ENCODE peak calls at places on chromosomes 3 and 15, in four cellular contexts. One of them, this sample, is unnamed.

GRCh38 chr3:55177749-55178148 is 249.9 kb upstream of the LRTM1 start:
- DNase-seq in pancreas: no peak
- DNase-seq in NT2/D1: no peak
- DNase-seq in heart right ventricle: no peak
- DNase-seq in this sample: peak; percentile 52

GRCh38 chr3:166123088-166123487 is 285.9 kb upstream of the BCHE start:
- DNase-seq in pancreas: no peak
- DNase-seq in NT2/D1: no peak
- DNase-seq in heart right ventricle: no peak
- DNase-seq in this sample: no peak

GRCh38 chr3:11391930-11392688 is 119.9 kb downstream of the ATG7 start:
- DNase-seq in pancreas: no peak
- DNase-seq in NT2/D1: no peak
- DNase-seq in heart right ventricle: no peak
- DNase-seq in this sample: no peak

GRCh38 chr3:147120029-147120428 is 286.3 kb downstream of the ZIC4 start:
- DNase-seq in pancreas: no peak
- DNase-seq in NT2/D1: no peak
- DNase-seq in heart right ventricle: no peak
- DNase-seq in this sample: no peak

GRCh38 chr15:81098349-81098748 is 35.7 kb upstream of the CFAP161 start:
- DNase-seq in pancreas: no peak
- DNase-seq in NT2/D1: no peak
- DNase-seq in heart right ventricle: no peak
- DNase-seq in this sample: no peak

GRCh38 chr3:1616715-1617114 is 482.0 kb upstream of the CNTN4 start:
- DNase-seq in pancreas: no peak
- DNase-seq in NT2/D1: no peak
- DNase-seq in heart right ventricle: no peak
- DNase-seq in this sample: no peak

GRCh38 chr3:131283862-131284261 is 97.7 kb upstream of the NUDT16 start:
- DNase-seq in pancreas: peak; percentile 38
- DNase-seq in NT2/D1: no peak
- DNase-seq in heart right ventricle: no peak
- DNase-seq in this sample: peak; percentile 89

GRCh38 chr3:194261581-194262063 is 89.5 kb downstream of the CPN2 start:
- DNase-seq in pancreas: no peak
- DNase-seq in NT2/D1: no peak
- DNase-seq in heart right ventricle: no peak
- DNase-seq in this sample: no peak

GRCh38 chr3:53473422-53473821 is 21.0 kb upstream of the CACNA1D start:
- DNase-seq in pancreas: no peak
- DNase-seq in NT2/D1: no peak
- DNase-seq in heart right ventricle: no peak
- DNase-seq in this sample: no peak
- H3K4me3 ChIP-seq in pancreas: no peak overlapping the region
- H3K4me3 ChIP-seq in NT2/D1: no peak overlapping the region
- H3K4me3 ChIP-seq in heart right ventricle: no peak overlapping the region
- H3K4me3 ChIP-seq in this sample: no peak overlapping the region

DNA sequence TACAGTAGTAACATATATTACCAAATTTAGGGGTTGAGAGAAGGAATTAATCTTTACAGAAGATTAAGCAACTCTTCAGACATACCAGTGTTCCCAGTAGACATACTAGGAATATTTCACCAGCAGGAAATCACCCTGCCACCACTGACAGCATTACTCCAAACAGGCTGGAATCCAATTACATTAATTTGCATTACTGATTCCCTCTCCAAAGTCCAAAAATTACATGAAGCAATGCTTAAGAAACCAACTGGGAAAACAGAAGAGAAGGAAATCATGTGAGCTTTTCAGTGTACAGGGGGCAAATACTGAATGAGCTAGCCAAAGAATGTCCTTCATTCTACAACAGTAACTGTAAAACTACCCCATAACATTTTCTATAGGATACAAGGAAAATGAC is 72.8 kb downstream of the INO80 start:
- DNase-seq in pancreas: no peak
- DNase-seq in NT2/D1: no peak
- DNase-seq in heart right ventricle: no peak
- DNase-seq in this sample: no peak
- H3K36me3 ChIP-seq in pancreas: peaks cover 6% of the 10 kb centered on the region
- H3K36me3 ChIP-seq in NT2/D1: peaks cover 59% of the 10 kb centered on the region
- H3K36me3 ChIP-seq in heart right ventricle: peaks cover 99% of the 10 kb centered on the region
- H3K36me3 ChIP-seq in this sample: peaks cover 47% of the 10 kb centered on the region

GRCh38 chr3:181713300-181713647 is 1.5 kb downstream of the SOX2 start:
- DNase-seq in pancreas: no peak
- DNase-seq in NT2/D1: no peak
- DNase-seq in heart right ventricle: no peak
- DNase-seq in this sample: no peak

GRCh38 chr3:181717505-181717904 is 5.8 kb downstream of the SOX2 start:
- DNase-seq in pancreas: no peak
- DNase-seq in NT2/D1: no peak
- DNase-seq in heart right ventricle: no peak
- DNase-seq in this sample: no peak

GRCh38 chr3:181713673-181714270 is 2.0 kb downstream of the SOX2 start:
- DNase-seq in pancreas: no peak
- DNase-seq in NT2/D1: no peak
- DNase-seq in heart right ventricle: no peak
- DNase-seq in this sample: no peak

GRCh38 chr3:181716916-181717315 is 5.2 kb downstream of the SOX2 start:
- DNase-seq in pancreas: no peak
- DNase-seq in NT2/D1: no peak
- DNase-seq in heart right ventricle: no peak
- DNase-seq in this sample: no peak

GRCh38 chr3:181715601-181716340 is 4.0 kb downstream of the SOX2 start:
- DNase-seq in pancreas: no peak
- DNase-seq in NT2/D1: no peak
- DNase-seq in heart right ventricle: no peak
- DNase-seq in this sample: no peak
- H3K27me3 ChIP-seq in pancreas: peaks cover 17% of the 10 kb centered on the region
- H3K27me3 ChIP-seq in NT2/D1: no peaks in the 10 kb centered on the region
- H3K27me3 ChIP-seq in heart right ventricle: peaks cover 100% of the 10 kb centered on the region
- H3K27me3 ChIP-seq in this sample: peaks cover 72% of the 10 kb centered on the region

GRCh38 chr3:197891-198491 is 1.4 kb downstream of the CHL1 start:
- DNase-seq in pancreas: no peak
- DNase-seq in NT2/D1: no peak
- DNase-seq in heart right ventricle: no peak
- DNase-seq in this sample: no peak

GRCh38 chr3:195662-196061 is 901 bp upstream of the CHL1 start:
- DNase-seq in pancreas: no peak
- DNase-seq in NT2/D1: no peak
- DNase-seq in heart right ventricle: no peak
- DNase-seq in this sample: no peak

GRCh38 chr3:196322-197153 is at the start of gene CHL1:
- DNase-seq in pancreas: no peak
- DNase-seq in NT2/D1: no peak
- DNase-seq in heart right ventricle: peak; percentile 16
- DNase-seq in this sample: peak; percentile 3

GRCh38 chr3:199815-200214 is 3.3 kb downstream of the CHL1 start:
- DNase-seq in pancreas: no peak
- DNase-seq in NT2/D1: no peak
- DNase-seq in heart right ventricle: no peak
- DNase-seq in this sample: no peak

DNA sequence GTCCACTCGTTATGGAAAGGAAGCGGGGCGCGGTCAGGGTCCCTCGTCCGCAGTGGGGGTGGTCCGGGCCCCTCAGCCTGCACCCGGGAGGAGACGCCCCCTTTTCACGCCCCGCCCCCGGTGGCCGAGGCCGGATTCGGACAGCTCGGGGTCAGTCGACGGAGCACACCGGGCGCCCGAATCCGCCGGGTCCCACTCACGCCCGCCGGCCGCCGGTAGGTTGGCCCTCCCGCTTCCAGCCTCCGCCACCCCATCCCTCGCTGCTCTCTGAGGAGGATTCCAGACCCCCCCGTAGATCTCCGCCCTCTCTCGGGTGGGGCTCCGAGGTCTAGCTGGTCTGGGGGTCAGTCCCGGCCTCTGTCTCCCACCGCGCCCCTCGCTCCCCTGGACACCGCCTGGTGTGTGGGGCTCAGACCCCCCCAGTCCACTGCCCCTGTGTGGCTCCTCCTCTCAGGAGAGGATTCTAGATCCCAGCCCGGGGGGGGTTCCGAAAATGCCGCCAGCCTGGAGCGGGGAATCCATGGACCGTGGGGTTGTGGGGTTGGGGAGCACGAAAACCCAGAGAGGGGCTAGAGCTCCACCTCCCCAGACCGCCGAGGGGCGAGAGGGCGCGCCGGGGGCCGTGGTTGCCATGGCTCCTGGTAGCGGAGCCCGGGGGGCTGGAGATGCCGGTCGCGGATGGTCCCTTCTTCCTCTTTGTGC is 742 bp downstream of the CHL1 start:
- DNase-seq in pancreas: no peak
- DNase-seq in NT2/D1: no peak
- DNase-seq in heart right ventricle: peak; percentile 14
- DNase-seq in this sample: no peak
- H3K4me3 ChIP-seq in pancreas: peak overlapping the region; percentile 6
- H3K4me3 ChIP-seq in NT2/D1: peak overlapping the region; percentile 66
- H3K4me3 ChIP-seq in heart right ventricle: peak overlapping the region; percentile 49
- H3K4me3 ChIP-seq in this sample: peak overlapping the region; percentile 31

GRCh38 chr3:191074511-191074910 is 124.5 kb upstream of the OSTN start:
- DNase-seq in pancreas: no peak
- DNase-seq in NT2/D1: no peak
- DNase-seq in heart right ventricle: no peak
- DNase-seq in this sample: no peak
- H3K36me3 ChIP-seq in pancreas: no peaks in the 10 kb centered on the region
- H3K36me3 ChIP-seq in NT2/D1: no peaks in the 10 kb centered on the region
- H3K36me3 ChIP-seq in heart right ventricle: no peaks in the 10 kb centered on the region
- H3K36me3 ChIP-seq in this sample: no peaks in the 10 kb centered on the region

DNA sequence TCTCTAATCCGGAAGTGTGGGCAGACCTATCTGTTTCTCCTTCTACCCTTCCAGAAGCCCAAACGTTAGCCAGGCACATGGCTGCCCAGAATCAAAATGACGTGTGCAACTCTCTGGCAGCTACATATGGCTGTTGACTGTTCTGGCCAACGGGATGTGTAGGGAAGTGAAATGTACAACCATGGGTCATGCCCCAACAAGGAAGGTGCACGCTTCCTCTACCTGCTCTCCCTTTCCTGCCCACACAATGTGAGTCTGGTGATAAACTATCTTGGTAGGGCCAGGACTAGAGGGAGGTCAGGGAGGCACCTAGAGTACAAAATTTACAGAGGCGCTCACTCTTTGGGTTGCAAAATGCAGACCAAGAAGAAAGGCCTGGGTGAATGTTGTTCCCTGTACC is 495.9 kb upstream of the PROK2 start:
- DNase-seq in pancreas: no peak
- DNase-seq in NT2/D1: no peak
- DNase-seq in heart right ventricle: no peak
- DNase-seq in this sample: no peak
- H3K27me3 ChIP-seq in pancreas: no peaks in the 10 kb centered on the region
- H3K27me3 ChIP-seq in NT2/D1: no peaks in the 10 kb centered on the region
- H3K27me3 ChIP-seq in heart right ventricle: no peaks in the 10 kb centered on the region
- H3K27me3 ChIP-seq in this sample: no peaks in the 10 kb centered on the region

GRCh38 chr3:197300361-197300760 is 1.9 kb upstream of the DLG1 start:
- DNase-seq in pancreas: no peak
- DNase-seq in NT2/D1: no peak
- DNase-seq in heart right ventricle: no peak
- DNase-seq in this sample: no peak
- H3K4me3 ChIP-seq in pancreas: no peak overlapping the region
- H3K4me3 ChIP-seq in NT2/D1: no peak overlapping the region
- H3K4me3 ChIP-seq in heart right ventricle: no peak overlapping the region
- H3K4me3 ChIP-seq in this sample: no peak overlapping the region

GRCh38 chr3:4290272-4290893 is 12.8 kb upstream of the SETMAR start:
- DNase-seq in pancreas: no peak
- DNase-seq in NT2/D1: peak; percentile 36
- DNase-seq in heart right ventricle: no peak
- DNase-seq in this sample: peak; percentile 19
- H3K36me3 ChIP-seq in pancreas: no peaks in the 10 kb centered on the region
- H3K36me3 ChIP-seq in NT2/D1: no peaks in the 10 kb centered on the region
- H3K36me3 ChIP-seq in heart right ventricle: no peaks in the 10 kb centered on the region
- H3K36me3 ChIP-seq in this sample: no peaks in the 10 kb centered on the region

This sample was measured in thyroid gland.